ENCODE peak calls at places on chromosome 6, in eight cellular contexts. One of them, this sample, is unnamed.

GRCh38 chr6:3455121-3455489 is 1.7 kb downstream of the SLC22A23 start:
- DNase-seq in HCT116: no peak
- DNase-seq in suprapubic skin: no peak
- DNase-seq in breast epithelium: no peak
- DNase-seq in heart left ventricle: no peak
- DNase-seq in A549: no peak
- DNase-seq in GM12878: no peak
- DNase-seq in ovary: no peak
- DNase-seq in this sample: peak

GRCh38 chr6:25962368-25963127 is at the start of gene TRIM38:
- DNase-seq in HCT116: peak
- DNase-seq in suprapubic skin: peak
- DNase-seq in breast epithelium: peak
- DNase-seq in heart left ventricle: peak
- DNase-seq in A549: peak
- DNase-seq in GM12878: peak
- DNase-seq in ovary: peak
- DNase-seq in this sample: peak

GRCh38 chr6:88840806-88841539 is 122.4 kb downstream of the RNGTT start:
- DNase-seq in HCT116: no peak
- DNase-seq in suprapubic skin: no peak
- DNase-seq in breast epithelium: no peak
- DNase-seq in heart left ventricle: no peak
- DNase-seq in A549: no peak
- DNase-seq in GM12878: no peak
- DNase-seq in ovary: no peak
- DNase-seq in this sample: no peak

GRCh38 chr6:88704980-88705379 is 258.4 kb downstream of the RNGTT start:
- DNase-seq in HCT116: no peak
- DNase-seq in suprapubic skin: no peak
- DNase-seq in breast epithelium: no peak
- DNase-seq in heart left ventricle: no peak
- DNase-seq in A549: no peak
- DNase-seq in GM12878: no peak
- DNase-seq in ovary: no peak
- DNase-seq in this sample: no peak

GRCh38 chr6:20948531-20948930 is 414.3 kb downstream of the CDKAL1 start:
- DNase-seq in HCT116: no peak
- DNase-seq in suprapubic skin: no peak
- DNase-seq in breast epithelium: no peak
- DNase-seq in heart left ventricle: no peak
- DNase-seq in A549: no peak
- DNase-seq in GM12878: no peak
- DNase-seq in ovary: no peak
- DNase-seq in this sample: no peak

GRCh38 chr6:158220786-158221442 is 52.8 kb downstream of the GTF2H5 start:
- DNase-seq in HCT116: peak
- DNase-seq in suprapubic skin: peak
- DNase-seq in breast epithelium: peak
- DNase-seq in heart left ventricle: peak
- DNase-seq in A549: peak
- DNase-seq in GM12878: no peak
- DNase-seq in ovary: peak
- DNase-seq in this sample: peak

GRCh38 chr6:33314515-33314942 is 651 bp upstream of the TAPBP start:
- DNase-seq in HCT116: no peak
- DNase-seq in suprapubic skin: peak
- DNase-seq in breast epithelium: peak
- DNase-seq in heart left ventricle: peak
- DNase-seq in A549: peak
- DNase-seq in GM12878: no peak
- DNase-seq in ovary: peak
- DNase-seq in this sample: peak

GRCh38 chr6:112557961-112558360 is 210.8 kb downstream of the RFPL4B start:
- DNase-seq in HCT116: no peak
- DNase-seq in suprapubic skin: no peak
- DNase-seq in breast epithelium: no peak
- DNase-seq in heart left ventricle: no peak
- DNase-seq in A549: no peak
- DNase-seq in GM12878: no peak
- DNase-seq in ovary: no peak
- DNase-seq in this sample: no peak

GRCh38 chr6:29014729-29015608 is 9.9 kb upstream of the ZNF311 start:
- DNase-seq in HCT116: no peak
- DNase-seq in suprapubic skin: no peak
- DNase-seq in breast epithelium: no peak
- DNase-seq in heart left ventricle: no peak
- DNase-seq in A549: no peak
- DNase-seq in GM12878: no peak
- DNase-seq in ovary: peak
- DNase-seq in this sample: no peak

GRCh38 chr6:145036848-145037567 is 698.3 kb downstream of the EPM2A start:
- DNase-seq in HCT116: no peak
- DNase-seq in suprapubic skin: no peak
- DNase-seq in breast epithelium: no peak
- DNase-seq in heart left ventricle: peak
- DNase-seq in A549: no peak
- DNase-seq in GM12878: no peak
- DNase-seq in ovary: no peak
- DNase-seq in this sample: no peak

GRCh38 chr6:164151762-164152161 is 737.2 kb downstream of the QKI start:
- DNase-seq in HCT116: no peak
- DNase-seq in suprapubic skin: no peak
- DNase-seq in breast epithelium: no peak
- DNase-seq in heart left ventricle: no peak
- DNase-seq in A549: no peak
- DNase-seq in GM12878: no peak
- DNase-seq in ovary: no peak
- DNase-seq in this sample: no peak

DNA sequence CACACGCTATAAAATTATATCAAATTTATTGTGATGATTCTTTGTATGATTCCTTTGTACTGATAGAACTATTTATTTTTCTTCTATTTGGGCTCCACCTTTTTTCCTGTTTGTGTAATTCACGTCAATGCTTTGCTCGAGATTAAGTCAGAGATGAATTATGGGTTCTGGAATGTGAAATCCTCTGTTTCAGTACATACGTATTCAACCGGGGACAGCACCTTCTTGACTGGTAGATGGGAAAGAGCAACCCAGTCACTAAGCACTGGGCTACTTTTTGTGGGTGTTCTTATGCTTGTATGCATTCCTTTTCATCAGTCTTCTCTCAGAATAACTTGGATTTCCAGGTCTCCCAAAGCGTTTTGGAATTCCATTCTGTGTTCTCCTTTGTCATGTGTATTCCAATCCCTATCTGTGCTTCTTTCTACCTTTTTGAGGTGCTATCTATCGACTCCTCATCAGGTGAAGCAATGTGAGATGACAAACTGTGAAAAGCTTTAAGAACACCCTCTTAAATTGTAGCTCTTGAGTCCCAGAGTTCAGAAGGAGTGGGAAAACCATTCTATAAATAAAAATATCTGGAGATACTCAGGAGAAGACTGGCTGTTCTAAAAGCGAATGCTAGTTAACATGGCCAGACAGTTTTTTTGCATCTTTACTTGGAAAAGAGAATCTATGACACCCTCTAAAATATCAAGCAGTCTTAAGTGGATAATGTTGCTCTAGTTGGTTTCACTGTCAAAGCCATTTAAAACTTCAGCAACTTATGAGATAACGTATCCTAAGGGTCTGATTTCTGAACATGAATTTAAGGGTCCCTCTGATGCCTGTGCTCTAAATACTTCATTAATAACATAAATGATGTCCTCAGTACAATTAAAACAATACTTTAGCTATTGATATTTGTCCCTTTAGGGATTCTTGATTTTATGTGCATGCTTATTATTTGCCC is 197.7 kb upstream of the PREP start:
- DNase-seq in HCT116: no peak
- DNase-seq in suprapubic skin: no peak
- DNase-seq in breast epithelium: no peak
- DNase-seq in heart left ventricle: no peak
- DNase-seq in A549: peak
- DNase-seq in GM12878: no peak
- DNase-seq in ovary: no peak
- DNase-seq in this sample: no peak
- TF ChIP-seq CTCF in HCT116: no peak
- TF ChIP-seq CTCF in suprapubic skin: no peak
- TF ChIP-seq CTCF in breast epithelium: no peak
- TF ChIP-seq CTCF in heart left ventricle: no peak
- TF ChIP-seq CTCF in A549: no peak
- TF ChIP-seq CTCF in GM12878: no peak
- TF ChIP-seq CTCF in ovary: no peak
- TF ChIP-seq CTCF in this sample: no peak

DNA sequence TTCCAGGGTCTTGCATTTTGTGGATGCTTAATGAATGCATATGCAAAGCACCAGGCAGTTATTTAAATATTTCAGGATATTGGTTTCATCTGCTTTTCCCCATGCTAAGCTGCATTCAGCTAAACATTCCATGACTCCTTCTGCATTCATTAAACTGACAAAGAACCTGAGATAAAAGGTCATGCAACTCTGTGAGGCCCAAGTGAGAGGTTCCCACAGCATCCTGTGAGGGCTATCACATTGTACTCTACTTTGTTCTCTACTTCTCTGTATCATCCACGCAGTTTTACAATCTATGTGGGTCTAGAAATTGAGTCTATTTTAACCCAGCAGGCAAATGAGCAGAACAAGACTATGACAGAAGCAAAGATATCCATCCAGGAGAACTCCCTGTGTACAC is 86.4 kb upstream of the PRSS16 start:
- DNase-seq in HCT116: no peak
- DNase-seq in suprapubic skin: no peak
- DNase-seq in breast epithelium: no peak
- DNase-seq in heart left ventricle: no peak
- DNase-seq in A549: no peak
- DNase-seq in GM12878: no peak
- DNase-seq in ovary: no peak
- DNase-seq in this sample: no peak
- TF ChIP-seq POLR2A in HCT116: no peak
- TF ChIP-seq POLR2A in suprapubic skin: no peak
- TF ChIP-seq POLR2A in breast epithelium: no peak
- TF ChIP-seq POLR2A in heart left ventricle: no peak
- TF ChIP-seq POLR2A in A549: no peak
- TF ChIP-seq POLR2A in GM12878: no peak
- TF ChIP-seq POLR2A in ovary: no peak
- TF ChIP-seq POLR2A in this sample: no peak

GRCh38 chr6:38279945-38280588 is 359.7 kb downstream of the BTBD9 start:
- DNase-seq in HCT116: no peak
- DNase-seq in suprapubic skin: no peak
- DNase-seq in breast epithelium: no peak
- DNase-seq in heart left ventricle: no peak
- DNase-seq in A549: no peak
- DNase-seq in GM12878: no peak
- DNase-seq in ovary: no peak
- DNase-seq in this sample: no peak

GRCh38 chr6:38281131-38281530 is 358.6 kb downstream of the BTBD9 start:
- DNase-seq in HCT116: no peak
- DNase-seq in suprapubic skin: no peak
- DNase-seq in breast epithelium: no peak
- DNase-seq in heart left ventricle: no peak
- DNase-seq in A549: no peak
- DNase-seq in GM12878: no peak
- DNase-seq in ovary: no peak
- DNase-seq in this sample: no peak

GRCh38 chr6:38283734-38284362 is 355.9 kb downstream of the BTBD9 start:
- DNase-seq in HCT116: peak
- DNase-seq in suprapubic skin: no peak
- DNase-seq in breast epithelium: no peak
- DNase-seq in heart left ventricle: no peak
- DNase-seq in A549: no peak
- DNase-seq in GM12878: no peak
- DNase-seq in ovary: no peak
- DNase-seq in this sample: no peak

GRCh38 chr6:38282911-38283310 is 356.8 kb downstream of the BTBD9 start:
- DNase-seq in HCT116: no peak
- DNase-seq in suprapubic skin: no peak
- DNase-seq in breast epithelium: no peak
- DNase-seq in heart left ventricle: no peak
- DNase-seq in A549: no peak
- DNase-seq in GM12878: no peak
- DNase-seq in ovary: no peak
- DNase-seq in this sample: no peak

DNA sequence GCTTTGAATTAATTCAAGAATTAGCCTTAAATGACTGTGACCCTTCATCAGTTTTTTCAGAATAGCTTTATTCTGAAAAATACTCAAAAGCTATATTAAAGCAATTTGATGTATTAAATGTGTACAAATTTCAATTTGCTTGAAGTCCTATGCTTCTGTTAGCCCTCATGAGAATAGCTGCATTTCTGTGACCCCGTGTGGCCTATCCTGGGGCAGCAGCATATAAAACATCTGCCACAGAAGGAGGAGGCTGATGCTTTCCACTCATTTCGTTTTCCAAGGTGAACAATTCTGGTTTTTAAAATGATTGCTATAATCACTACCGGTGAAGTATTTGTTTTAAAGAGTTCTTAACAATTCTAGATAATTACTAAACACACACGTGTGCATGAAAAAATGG is 360.3 kb downstream of the BTBD9 start:
- DNase-seq in HCT116: no peak
- DNase-seq in suprapubic skin: no peak
- DNase-seq in breast epithelium: no peak
- DNase-seq in heart left ventricle: no peak
- DNase-seq in A549: no peak
- DNase-seq in GM12878: no peak
- DNase-seq in ovary: no peak
- DNase-seq in this sample: no peak
- H3K27ac ChIP-seq in HCT116: no peak
- H3K27ac ChIP-seq in suprapubic skin: no peak
- H3K27ac ChIP-seq in breast epithelium: no peak
- H3K27ac ChIP-seq in heart left ventricle: no peak
- H3K27ac ChIP-seq in A549: no peak
- H3K27ac ChIP-seq in GM12878: no peak
- H3K27ac ChIP-seq in ovary: peak
- H3K27ac ChIP-seq in this sample: no peak

DNA sequence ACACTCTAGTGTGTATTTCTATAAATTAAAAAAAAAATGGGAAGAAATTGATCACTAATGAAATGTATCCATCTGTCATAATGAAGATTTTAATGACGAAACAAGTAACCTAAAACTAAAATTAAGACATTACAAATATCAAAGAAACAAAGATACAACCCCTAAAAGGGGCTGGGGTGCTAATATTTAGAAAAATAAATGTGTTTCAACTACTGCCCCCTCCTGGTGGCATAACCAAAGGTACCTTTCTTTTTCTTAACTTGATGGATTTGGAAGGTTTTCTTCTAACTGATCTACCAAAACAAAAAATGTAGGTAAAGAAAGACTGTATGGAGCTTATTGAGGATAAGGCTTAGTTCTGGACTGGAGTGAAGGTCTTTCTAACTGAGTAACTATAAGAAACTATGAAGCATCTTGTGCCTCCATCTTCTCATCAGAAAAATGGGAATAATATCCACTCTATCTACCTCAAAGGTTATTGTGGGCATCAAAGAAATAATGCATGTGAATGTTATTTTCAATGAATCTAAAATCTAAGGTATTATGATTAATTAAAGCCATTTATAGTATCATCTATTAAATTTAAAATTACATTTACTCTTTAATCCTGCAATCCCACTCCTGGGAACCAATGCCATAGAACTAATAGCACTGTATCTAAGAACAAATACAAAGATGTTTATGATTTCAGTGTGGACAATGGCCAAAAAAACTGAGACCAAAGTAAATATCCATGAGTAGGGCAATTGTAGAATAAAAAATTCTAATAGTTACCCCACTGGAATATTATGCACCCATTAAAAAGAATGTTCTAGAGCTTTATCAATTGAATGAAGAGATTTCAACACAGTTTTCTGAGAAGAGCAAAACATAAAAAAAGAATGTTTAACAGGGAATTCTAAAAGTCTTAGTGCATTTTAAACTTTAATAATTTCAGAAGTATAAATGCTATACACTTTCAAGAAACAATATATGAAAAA is 117.2 kb downstream of the BACH2 start:
- DNase-seq in HCT116: no peak
- DNase-seq in suprapubic skin: no peak
- DNase-seq in breast epithelium: no peak
- DNase-seq in heart left ventricle: no peak
- DNase-seq in A549: no peak
- DNase-seq in GM12878: no peak
- DNase-seq in ovary: no peak
- DNase-seq in this sample: no peak
- TF ChIP-seq CTCF in HCT116: peak
- TF ChIP-seq CTCF in suprapubic skin: no peak
- TF ChIP-seq CTCF in breast epithelium: no peak
- TF ChIP-seq CTCF in heart left ventricle: peak
- TF ChIP-seq CTCF in A549: peak
- TF ChIP-seq CTCF in GM12878: peak
- TF ChIP-seq CTCF in ovary: no peak
- TF ChIP-seq CTCF in this sample: peak